ENCODE peak calls at places on chromosomes 2 and 18, in five cellular contexts. One of them, this sample, is unnamed.
A peak's percentile ranks its signal among the peaks of the same experiment; 100 is the strongest.

GRCh38 chr2:130829020-130829419 is 7.7 kb upstream of the ARHGEF4 start:
- DNase-seq in foreskin fibroblast: no peak
- DNase-seq in neural progenitor cell: peak; percentile 76
- DNase-seq in RWPE2: peak; percentile 97
- DNase-seq in ovary: no peak
- DNase-seq in this sample: no peak

GRCh38 chr2:170224692-170225091 is 46.7 kb downstream of the MYO3B start:
- DNase-seq in foreskin fibroblast: no peak
- DNase-seq in neural progenitor cell: no peak
- DNase-seq in RWPE2: no peak
- DNase-seq in ovary: no peak
- DNase-seq in this sample: no peak

GRCh38 chr18:48835119-48835518 is 115.6 kb downstream of the SMAD7 start:
- DNase-seq in foreskin fibroblast: no peak
- DNase-seq in neural progenitor cell: no peak
- DNase-seq in RWPE2: peak; percentile 9
- DNase-seq in ovary: no peak
- DNase-seq in this sample: no peak

GRCh38 chr2:143354050-143354449 is 224.8 kb downstream of the ARHGAP15 start:
- DNase-seq in foreskin fibroblast: no peak
- DNase-seq in neural progenitor cell: no peak
- DNase-seq in RWPE2: no peak
- DNase-seq in ovary: no peak
- DNase-seq in this sample: no peak

GRCh38 chr18:27977009-27977408 is 199.9 kb downstream of the CDH2 start:
- DNase-seq in foreskin fibroblast: no peak
- DNase-seq in neural progenitor cell: no peak
- DNase-seq in RWPE2: no peak
- DNase-seq in ovary: no peak
- DNase-seq in this sample: no peak

GRCh38 chr2:160908157-160908556 is 252.1 kb upstream of the TANK start:
- DNase-seq in foreskin fibroblast: no peak
- DNase-seq in neural progenitor cell: no peak
- DNase-seq in RWPE2: no peak
- DNase-seq in ovary: no peak
- DNase-seq in this sample: no peak

GRCh38 chr2:11590193-11590592 is 56.3 kb downstream of the GREB1 start:
- DNase-seq in foreskin fibroblast: no peak
- DNase-seq in neural progenitor cell: no peak
- DNase-seq in RWPE2: no peak
- DNase-seq in ovary: no peak
- DNase-seq in this sample: no peak

GRCh38 chr2:174595415-174595814 is 2.2 kb downstream of the WIPF1 start:
- DNase-seq in foreskin fibroblast: no peak
- DNase-seq in neural progenitor cell: no peak
- DNase-seq in RWPE2: no peak
- DNase-seq in ovary: no peak
- DNase-seq in this sample: no peak

GRCh38 chr2:238576674-238577073 is 149.9 kb downstream of the ASB1 start:
- DNase-seq in foreskin fibroblast: no peak
- DNase-seq in neural progenitor cell: no peak
- DNase-seq in RWPE2: peak; percentile 11
- DNase-seq in ovary: no peak
- DNase-seq in this sample: no peak

GRCh38 chr2:216308532-216308931 is 63.8 kb downstream of the MARCHF4 start:
- DNase-seq in foreskin fibroblast: peak; percentile 27
- DNase-seq in neural progenitor cell: no peak
- DNase-seq in RWPE2: no peak
- DNase-seq in ovary: no peak
- DNase-seq in this sample: no peak

GRCh38 chr2:159875083-159875482 is 77.1 kb upstream of the CD302 start:
- DNase-seq in foreskin fibroblast: no peak
- DNase-seq in neural progenitor cell: no peak
- DNase-seq in RWPE2: no peak
- DNase-seq in ovary: peak; percentile 47
- DNase-seq in this sample: no peak

GRCh38 chr2:133062174-133062573 is 392.2 kb upstream of the LYPD1 start:
- DNase-seq in foreskin fibroblast: no peak
- DNase-seq in neural progenitor cell: no peak
- DNase-seq in RWPE2: no peak
- DNase-seq in ovary: no peak
- DNase-seq in this sample: no peak

GRCh38 chr18:13222371-13223281 is 4.1 kb downstream of the LDLRAD4 start:
- DNase-seq in foreskin fibroblast: peak; percentile 64
- DNase-seq in neural progenitor cell: no peak
- DNase-seq in RWPE2: no peak
- DNase-seq in ovary: no peak
- DNase-seq in this sample: no peak

GRCh38 chr2:25972049-25972823 is 10.1 kb downstream of the KIF3C start:
- DNase-seq in foreskin fibroblast: no peak
- DNase-seq in neural progenitor cell: no peak
- DNase-seq in RWPE2: no peak
- DNase-seq in ovary: no peak
- DNase-seq in this sample: no peak

GRCh38 chr2:69375494-69376353 is 11.3 kb downstream of the GFPT1 start:
- DNase-seq in foreskin fibroblast: peak; percentile 14
- DNase-seq in neural progenitor cell: peak; percentile 37
- DNase-seq in RWPE2: no peak
- DNase-seq in ovary: no peak
- DNase-seq in this sample: no peak

GRCh38 chr2:224175010-224175409 is 135.9 kb upstream of the SERPINE2 start:
- DNase-seq in foreskin fibroblast: no peak
- DNase-seq in neural progenitor cell: no peak
- DNase-seq in RWPE2: no peak
- DNase-seq in ovary: no peak
- DNase-seq in this sample: no peak

GRCh38 chr2:46331099-46331766 is 34.0 kb downstream of the EPAS1 start:
- DNase-seq in foreskin fibroblast: peak; percentile 76
- DNase-seq in neural progenitor cell: no peak
- DNase-seq in RWPE2: no peak
- DNase-seq in ovary: no peak
- DNase-seq in this sample: no peak
- TF ChIP-seq CTCF in foreskin fibroblast: no peak
- TF ChIP-seq CTCF in neural progenitor cell: no peak
- TF ChIP-seq CTCF in RWPE2: no peak
- TF ChIP-seq CTCF in ovary: no peak
- TF ChIP-seq CTCF in this sample: no peak

GRCh38 chr2:173571021-173571821 is 216.5 kb downstream of the CDCA7 start:
- DNase-seq in foreskin fibroblast: peak; percentile 67
- DNase-seq in neural progenitor cell: peak; percentile 68
- DNase-seq in RWPE2: no peak
- DNase-seq in ovary: no peak
- DNase-seq in this sample: no peak
- TF ChIP-seq CTCF in foreskin fibroblast: peak; percentile 38
- TF ChIP-seq CTCF in neural progenitor cell: peak; percentile 61
- TF ChIP-seq CTCF in RWPE2: peak; percentile 63
- TF ChIP-seq CTCF in ovary: no peak
- TF ChIP-seq CTCF in this sample: no peak

GRCh38 chr18:38115201-38115600 is 549.6 kb upstream of the CELF4 start:
- DNase-seq in foreskin fibroblast: no peak
- DNase-seq in neural progenitor cell: no peak
- DNase-seq in RWPE2: no peak
- DNase-seq in ovary: no peak
- DNase-seq in this sample: no peak
- TF ChIP-seq CTCF in foreskin fibroblast: no peak
- TF ChIP-seq CTCF in neural progenitor cell: no peak
- TF ChIP-seq CTCF in RWPE2: no peak
- TF ChIP-seq CTCF in ovary: no peak
- TF ChIP-seq CTCF in this sample: no peak

GRCh38 chr2:42954227-42954962 is 162.0 kb upstream of the HAAO start:
- DNase-seq in foreskin fibroblast: peak; percentile 59
- DNase-seq in neural progenitor cell: peak; percentile 38
- DNase-seq in RWPE2: no peak
- DNase-seq in ovary: no peak
- DNase-seq in this sample: no peak
- TF ChIP-seq CTCF in foreskin fibroblast: no peak
- TF ChIP-seq CTCF in neural progenitor cell: no peak
- TF ChIP-seq CTCF in RWPE2: no peak
- TF ChIP-seq CTCF in ovary: no peak
- TF ChIP-seq CTCF in this sample: no peak

GRCh38 chr18:8139127-8139591 is 470.1 kb upstream of the RAB12 start:
- DNase-seq in foreskin fibroblast: peak; percentile 34
- DNase-seq in neural progenitor cell: no peak
- DNase-seq in RWPE2: no peak
- DNase-seq in ovary: peak; percentile 45
- DNase-seq in this sample: no peak
- TF ChIP-seq CTCF in foreskin fibroblast: no peak
- TF ChIP-seq CTCF in neural progenitor cell: no peak
- TF ChIP-seq CTCF in RWPE2: no peak
- TF ChIP-seq CTCF in ovary: no peak
- TF ChIP-seq CTCF in this sample: no peak

GRCh38 chr2:167265004-167265403 is 376.7 kb downstream of the XIRP2 start:
- DNase-seq in foreskin fibroblast: no peak
- DNase-seq in neural progenitor cell: no peak
- DNase-seq in RWPE2: no peak
- DNase-seq in ovary: no peak
- DNase-seq in this sample: no peak

GRCh38 chr2:167258712-167259111 is 370.4 kb downstream of the XIRP2 start:
- DNase-seq in foreskin fibroblast: no peak
- DNase-seq in neural progenitor cell: no peak
- DNase-seq in RWPE2: no peak
- DNase-seq in ovary: no peak
- DNase-seq in this sample: no peak

GRCh38 chr2:167265722-167266121 is 377.4 kb downstream of the XIRP2 start:
- DNase-seq in foreskin fibroblast: no peak
- DNase-seq in neural progenitor cell: no peak
- DNase-seq in RWPE2: no peak
- DNase-seq in ovary: no peak
- DNase-seq in this sample: no peak

DNA sequence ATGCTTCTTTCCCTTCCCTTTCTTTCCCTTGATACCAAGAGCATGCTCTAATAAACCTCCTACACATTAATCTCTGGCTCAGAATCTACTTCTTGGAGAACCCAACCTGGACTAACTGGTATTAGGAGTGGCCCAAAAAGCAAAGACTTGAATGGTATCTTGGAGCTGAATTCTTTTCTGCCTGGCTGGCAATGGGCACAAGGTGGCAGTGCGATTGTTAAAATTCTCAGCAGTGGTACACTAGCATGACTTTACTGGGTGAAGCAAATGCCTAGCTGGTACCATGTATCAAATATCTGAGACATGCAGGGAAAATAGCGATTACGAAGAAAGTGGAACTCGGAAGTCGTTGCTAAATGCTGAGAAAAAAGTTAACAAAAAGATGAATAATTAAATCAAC is 376.1 kb downstream of the XIRP2 start:
- DNase-seq in foreskin fibroblast: peak; percentile 27
- DNase-seq in neural progenitor cell: peak; percentile 35
- DNase-seq in RWPE2: no peak
- DNase-seq in ovary: no peak
- DNase-seq in this sample: no peak
- TF ChIP-seq CTCF in foreskin fibroblast: no peak
- TF ChIP-seq CTCF in neural progenitor cell: peak; percentile 64
- TF ChIP-seq CTCF in RWPE2: peak; percentile 47
- TF ChIP-seq CTCF in ovary: no peak
- TF ChIP-seq CTCF in this sample: no peak

GRCh38 chr2:222797308-222797707 is 63.5 kb upstream of the ACSL3 start:
- DNase-seq in foreskin fibroblast: peak; percentile 40
- DNase-seq in neural progenitor cell: no peak
- DNase-seq in RWPE2: no peak
- DNase-seq in ovary: no peak
- DNase-seq in this sample: no peak
- TF ChIP-seq CTCF in foreskin fibroblast: peak; percentile 35
- TF ChIP-seq CTCF in neural progenitor cell: peak; percentile 43
- TF ChIP-seq CTCF in RWPE2: peak; percentile 76
- TF ChIP-seq CTCF in ovary: no peak
- TF ChIP-seq CTCF in this sample: peak; percentile 42

This sample was measured in CD8-positive, alpha-beta T cell.